ENCODE peak calls at places on chromosomes 13 and 19, in eight cellular contexts. I is GM23338, E is hepatocyte, U is keratinocyte, Y is uterus, M is pancreas, L is endodermal cell, D is heart right ventricle. F is an unnamed sample. For H3K4me1, the result is how much of the 10 kb centered on the place peaks cover.

GRCh38 chr19:3977242-3978143 is 6.6 kb upstream of the DAPK3 start:
- DNase-seq in E (peak), L (peak), I (peak), Y (no peak), M (peak), U (peak), D (no peak), F (no peak)

GRCh38 chr19:9828551-9829063 is 889 bp downstream of the UBL5 start:
- DNase-seq in L (no peak), D (no peak), I (no peak), E (no peak), U (no peak), M (no peak), Y (no peak), F (no peak)

GRCh38 chr13:50693755-50694154 is 149.7 kb downstream of the DLEU7 start:
- DNase-seq in M (no peak), D (peak), E (no peak), I (peak), U (no peak), Y (no peak), L (no peak), F (peak)

GRCh38 chr13:75404721-75405120 is 77.2 kb downstream of the TBC1D4 start:
- DNase-seq in I (no peak), M (no peak), U (no peak), Y (no peak), E (no peak), L (no peak), D (no peak), F (no peak)

GRCh38 chr13:63551731-63552130 is 2136.1 kb upstream of the PCDH20 start:
- DNase-seq in Y (no peak), M (no peak), L (no peak), D (no peak), E (no peak), U (no peak), I (no peak), F (no peak)

GRCh38 chr13:21625366-21625765 is 21.4 kb upstream of the MICU2 start:
- DNase-seq in L (no peak), D (no peak), Y (no peak), E (peak), I (peak), M (no peak), U (no peak), F (no peak)

GRCh38 chr13:66933994-66934393 is 296.1 kb downstream of the PCDH9 start:
- DNase-seq in M (no peak), E (no peak), U (peak), L (no peak), D (no peak), I (no peak), Y (no peak), F (no peak)

GRCh38 chr19:5571777-5572176 is 4.0 kb upstream of the TINCR start:
- DNase-seq in U (no peak), M (no peak), Y (no peak), D (no peak), E (no peak), I (no peak), L (no peak), F (no peak)

GRCh38 chr13:32229443-32229842 is 85.7 kb downstream of the ZAR1L start:
- DNase-seq in U (no peak), I (no peak), M (no peak), L (no peak), D (no peak), E (no peak), Y (no peak), F (no peak)

GRCh38 chr19:33296473-33297060 is 5.8 kb downstream of the CEBPA start:
- DNase-seq in L (peak), E (no peak), I (no peak), Y (no peak), U (no peak), D (no peak), M (no peak), F (no peak)

GRCh38 chr19:2575734-2576481 is 100.0 kb downstream of the GADD45B start:
- DNase-seq in U (no peak), M (no peak), L (peak), I (no peak), Y (peak), E (peak), D (peak), F (no peak)

GRCh38 chr13:76715621-76716020 is 170.6 kb downstream of the KCTD12 start:
- DNase-seq in E (no peak), I (peak), Y (no peak), M (no peak), D (no peak), U (no peak), L (no peak), F (peak)

GRCh38 chr13:57996717-57997116 is 365.2 kb downstream of the PCDH17 start:
- DNase-seq in U (no peak), Y (no peak), D (no peak), M (no peak), L (no peak), E (peak), I (no peak), F (no peak)

GRCh38 chr13:78586706-78587105 is 16.6 kb downstream of the POU4F1 start:
- DNase-seq in E (no peak), L (peak), Y (no peak), D (no peak), U (no peak), M (no peak), I (peak), F (peak)

GRCh38 chr19:2949939-2950285 is 5.1 kb upstream of the ZNF77 start:
- DNase-seq in I (peak), E (peak), M (no peak), L (no peak), Y (no peak), U (no peak), D (no peak), F (no peak)

GRCh38 chr19:39807846-39808364 is 26.1 kb downstream of the DYRK1B start:
- DNase-seq in D (no peak), I (no peak), E (no peak), M (no peak), Y (no peak), L (no peak), U (no peak), F (no peak)

GRCh38 chr13:41523396-41523795 is 66.0 kb downstream of the RGCC start:
- DNase-seq in I (no peak), D (no peak), U (no peak), L (no peak), Y (no peak), E (no peak), M (no peak), F (no peak)

GRCh38 chr13:74191036-74191809 is 57.0 kb upstream of the KLF12 start:
- DNase-seq in Y (no peak), U (no peak), M (no peak), D (no peak), L (no peak), E (no peak), I (no peak), F (peak)

GRCh38 chr19:56273563-56274117 is 1.1 kb downstream of the EDDM13 start:
- DNase-seq in Y (no peak), L (no peak), U (no peak), E (no peak), M (no peak), D (no peak), I (no peak), F (no peak)

GRCh38 chr13:42720116-42720857 is 61.1 kb upstream of the FAM216B start:
- DNase-seq in D (no peak), L (no peak), M (peak), Y (peak), I (no peak), U (peak), E (peak), F (no peak)

GRCh38 chr19:35000338-35000646 is 169 bp downstream of the GRAMD1A start:
- DNase-seq in Y (no peak), M (no peak), L (no peak), D (no peak), E (no peak), I (no peak), U (no peak), F (no peak)

GRCh38 chr19:35002037-35002535 is 2.0 kb downstream of the GRAMD1A start:
- DNase-seq in M (no peak), U (no peak), Y (no peak), I (no peak), D (no peak), E (no peak), L (peak), F (no peak)

GRCh38 chr19:34998777-34999497 is 1.2 kb upstream of the GRAMD1A start:
- DNase-seq in I (peak), Y (no peak), U (no peak), M (no peak), E (no peak), L (peak), D (no peak), F (no peak)

GRCh38 chr19:35000647-35001501 is 751 bp downstream of the GRAMD1A start:
- DNase-seq in L (peak), Y (no peak), D (peak), I (peak), U (peak), M (no peak), E (peak), F (peak)

GRCh38 chr19:34999498-35000337 is at the start of gene GRAMD1A:
- DNase-seq in I (peak), M (peak), E (peak), Y (peak), D (peak), U (peak), L (peak), F (peak)
- H3K4me1 ChIP-seq in I (half or more), M (under half), E (under half), Y (under half), D (under half), U (under half), L (under half), F (under half)

DNA sequence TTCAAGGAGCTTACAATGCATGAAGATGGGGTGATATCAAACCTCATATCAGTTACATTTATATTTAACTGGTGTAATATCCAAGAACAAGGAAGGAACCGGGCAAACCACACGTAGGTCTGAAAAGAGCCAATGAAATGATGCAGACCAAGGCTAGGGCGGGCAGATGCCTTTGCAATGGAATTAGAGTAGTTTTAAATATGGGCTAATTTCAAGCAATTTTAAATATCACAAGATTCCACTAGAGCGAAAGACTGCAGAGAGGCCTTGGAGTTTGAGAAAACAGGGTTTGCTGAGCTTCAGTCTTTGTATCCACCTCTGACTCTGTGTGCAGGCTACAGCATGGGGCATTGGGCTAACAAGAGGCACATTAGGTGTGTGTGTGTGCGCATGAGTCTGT is 53.9 kb upstream of the ZNF536 start:
- DNase-seq in E (no peak), D (no peak), M (no peak), Y (no peak), L (no peak), I (no peak), U (no peak), F (no peak)
- H3K4me3 ChIP-seq in E (no peak), D (no peak), M (no peak), Y (no peak), L (no peak), I (no peak), U (no peak), F (no peak)

GRCh38 chr19:13840751-13841338 is 36.1 kb upstream of the NANOS3 start:
- DNase-seq in E (no peak), U (no peak), Y (no peak), L (no peak), M (peak), D (no peak), I (no peak), F (no peak)

GRCh38 chr19:13839938-13840750 is 36.8 kb upstream of the NANOS3 start:
- DNase-seq in M (peak), L (peak), I (no peak), D (peak), Y (no peak), E (peak), U (no peak), F (no peak)

GRCh38 chr19:13839193-13839937 is 37.6 kb upstream of the NANOS3 start:
- DNase-seq in M (peak), D (peak), Y (peak), I (peak), L (peak), U (no peak), E (peak), F (peak)

GRCh38 chr19:13838071-13838942 is 38.6 kb upstream of the NANOS3 start:
- DNase-seq in E (no peak), I (no peak), M (no peak), U (no peak), Y (no peak), D (no peak), L (no peak), F (no peak)

DNA sequence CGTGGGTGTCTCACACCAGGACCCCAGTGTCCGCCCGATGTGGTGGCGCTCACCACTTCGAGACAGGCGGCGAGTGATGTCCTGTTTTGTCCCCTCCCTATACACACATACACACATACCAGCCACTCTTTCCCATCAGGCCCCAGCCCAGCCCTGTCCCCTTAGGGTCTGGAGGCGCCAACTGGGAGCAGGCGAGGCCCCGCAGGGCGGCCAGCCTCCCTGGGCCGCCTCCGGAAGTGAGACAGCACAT is 38.1 kb upstream of the NANOS3 start:
- DNase-seq in L (peak), U (no peak), Y (peak), E (peak), I (no peak), D (peak), M (no peak), F (no peak)
- H3K4me1 ChIP-seq in L (under half), U (under half), Y (under half), E (under half), I (under half), D (under half), M (under half), F (under half)

DNA sequence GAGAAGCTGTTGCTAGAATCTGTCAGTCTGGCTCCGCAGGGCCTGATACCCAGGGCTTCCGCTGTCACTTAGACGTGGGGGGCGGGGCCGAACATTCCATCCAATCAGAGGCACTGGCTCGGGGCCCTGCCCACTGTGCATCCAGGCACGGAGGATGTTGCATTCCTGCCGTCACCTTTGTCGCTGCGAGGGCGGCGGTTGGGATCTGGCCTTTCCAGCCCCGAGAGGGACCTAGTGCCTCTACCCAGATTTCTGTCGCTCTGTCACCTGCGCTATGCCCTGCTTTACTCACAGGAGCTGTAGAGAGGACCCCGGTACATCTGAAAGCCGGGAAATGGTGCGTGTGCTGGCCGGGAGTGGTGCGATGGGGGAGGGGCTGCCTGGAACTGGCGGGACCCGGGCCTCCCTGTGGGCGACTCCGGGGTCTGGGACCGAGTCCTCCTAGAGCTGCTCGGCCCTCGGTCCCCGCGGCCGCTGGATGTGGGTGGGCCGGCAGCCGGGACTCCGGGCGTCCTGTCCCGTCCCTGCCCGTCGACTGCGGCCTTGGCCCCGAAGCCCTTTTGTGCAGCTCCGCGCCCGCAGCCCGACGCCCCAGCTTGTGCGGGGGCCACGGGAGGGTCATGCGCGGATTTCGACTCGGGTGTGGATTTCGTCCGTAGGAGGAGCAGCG is at the start of gene ZNF439:
- DNase-seq in Y (peak), L (peak), E (peak), U (no peak), I (peak), M (peak), D (peak), F (peak)
- H3K4me3 ChIP-seq in Y (peak), L (no peak), E (peak), U (peak), I (peak), M (peak), D (peak), F (peak)

GRCh38 chr13:45336025-45336800 is 4.8 kb downstream of the TPT1 start:
- DNase-seq in I (peak), E (no peak), D (no peak), Y (no peak), M (no peak), U (no peak), L (peak), F (no peak)

GRCh38 chr13:45339867-45340266 is 1.1 kb downstream of the TPT1 start:
- DNase-seq in U (no peak), M (no peak), L (no peak), E (no peak), I (no peak), Y (no peak), D (no peak), F (no peak)

GRCh38 chr13:45339399-45339798 is 1.6 kb downstream of the TPT1 start:
- DNase-seq in D (no peak), U (no peak), M (no peak), E (no peak), L (no peak), I (no peak), Y (no peak), F (no peak)

GRCh38 chr13:45337395-45337794 is 3.6 kb downstream of the TPT1 start:
- DNase-seq in Y (no peak), M (no peak), L (no peak), D (no peak), I (no peak), U (no peak), E (no peak), F (no peak)

DNA sequence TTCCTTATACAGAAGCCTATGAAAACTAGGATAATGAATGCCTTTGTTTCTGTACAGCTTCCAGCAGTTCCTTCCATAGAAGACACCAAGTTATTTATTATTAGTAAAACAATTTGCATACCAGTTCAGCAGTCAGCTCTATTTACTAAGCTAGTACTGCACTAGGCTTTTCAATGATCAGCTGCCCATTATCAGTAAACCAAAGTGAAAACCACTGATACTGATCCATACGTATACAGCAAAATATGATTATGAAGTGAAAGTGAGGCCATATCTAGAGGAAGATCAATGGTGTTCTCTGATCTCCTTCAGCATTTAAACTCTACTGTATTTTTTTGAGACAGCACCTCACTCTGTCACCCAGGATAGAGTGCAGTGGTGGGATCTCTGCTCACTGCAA is 3.2 kb downstream of the TPT1 start:
- DNase-seq in M (no peak), U (no peak), D (no peak), Y (no peak), L (no peak), I (no peak), E (no peak), F (no peak)
- H3K4me1 ChIP-seq in M (half or more), U (half or more), D (under half), Y (under half), L (under half), I (under half), E (under half), F (under half)

GRCh38 chr19:18425515-18426415 is 6.6 kb downstream of the SSBP4 start:
- DNase-seq in Y (peak), L (peak), D (peak), I (peak), E (no peak), M (no peak), U (no peak), F (no peak)
- H3K4me3 ChIP-seq in Y (no peak), L (no peak), D (no peak), I (no peak), E (no peak), M (no peak), U (no peak), F (no peak)

GRCh38 chr13:106415427-106415826 is 120.0 kb downstream of the EFNB2 start:
- DNase-seq in L (no peak), I (no peak), D (no peak), E (no peak), U (no peak), Y (no peak), M (no peak), F (no peak)
- H3K4me1 ChIP-seq in L (under half), I (under half), D (under half), E (under half), U (under half), Y (under half), M (under half), F (under half)

GRCh38 chr19:18849838-18850400 is 18.2 kb downstream of the UPF1 start:
- DNase-seq in D (no peak), E (no peak), Y (peak), U (no peak), I (no peak), M (no peak), L (no peak), F (no peak)
- H3K4me3 ChIP-seq in D (no peak), E (no peak), Y (no peak), U (no peak), I (no peak), M (no peak), L (no peak), F (no peak)

GRCh38 chr13:40129467-40129866 is 474.0 kb downstream of the COG6 start:
- DNase-seq in Y (no peak), I (no peak), M (no peak), U (no peak), L (no peak), E (no peak), D (no peak), F (no peak)

GRCh38 chr13:40126301-40127085 is 471.0 kb downstream of the COG6 start:
- DNase-seq in E (no peak), I (no peak), Y (no peak), U (no peak), D (no peak), M (no peak), L (no peak), F (no peak)

GRCh38 chr13:40125336-40125735 is 469.9 kb downstream of the COG6 start:
- DNase-seq in E (no peak), L (no peak), I (no peak), Y (no peak), U (no peak), M (no peak), D (no peak), F (no peak)

GRCh38 chr13:40127925-40128324 is 472.5 kb downstream of the COG6 start:
- DNase-seq in L (no peak), Y (no peak), U (no peak), I (no peak), E (no peak), D (no peak), M (no peak), F (no peak)

DNA sequence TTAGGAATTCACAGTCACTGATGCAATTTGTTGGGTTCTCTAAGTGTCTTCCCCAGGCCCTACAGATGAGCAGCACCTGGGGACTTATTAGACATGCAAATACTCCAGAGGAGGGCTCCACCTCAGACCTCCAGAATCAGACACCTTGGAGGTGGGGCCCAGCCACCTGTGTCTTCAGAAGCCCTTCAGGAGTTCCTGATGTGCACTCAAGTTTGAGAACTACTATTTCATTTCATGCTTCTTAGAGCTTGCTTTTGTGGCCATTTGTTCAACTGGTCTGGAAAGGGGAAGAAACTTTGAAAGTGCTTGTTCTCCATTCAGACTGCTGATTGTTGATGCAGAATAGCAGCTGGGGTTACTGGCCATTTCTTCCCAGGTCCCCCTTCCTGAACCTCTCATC is 472.0 kb downstream of the COG6 start:
- DNase-seq in U (no peak), M (no peak), E (no peak), L (no peak), I (no peak), Y (no peak), D (no peak), F (no peak)
- H3K4me1 ChIP-seq in U (under half), M (under half), E (under half), L (under half), I (under half), Y (under half), D (under half), F (under half)

DNA sequence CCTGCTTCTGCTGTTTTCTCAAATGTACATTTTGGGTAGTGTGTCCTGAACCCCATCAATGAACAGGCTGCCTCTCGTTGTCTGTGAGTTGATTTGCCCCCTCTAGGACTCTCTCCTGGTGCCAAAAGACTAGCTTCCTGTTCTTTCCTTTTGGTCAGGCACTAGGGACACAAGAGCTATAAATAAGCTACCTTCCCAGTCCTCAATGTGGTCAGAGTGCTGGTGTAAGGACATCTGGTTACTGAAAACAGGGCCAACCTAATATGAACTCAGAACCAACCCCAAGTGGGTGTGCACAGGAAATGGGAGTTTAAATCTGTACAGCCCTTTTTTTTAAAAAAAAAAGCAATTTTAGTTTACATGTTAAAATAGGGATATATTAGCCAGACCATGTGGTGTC is 129.2 kb downstream of the ZIC5 start:
- DNase-seq in U (no peak), L (no peak), I (no peak), M (no peak), D (no peak), E (no peak), Y (no peak), F (no peak)
- H3K4me3 ChIP-seq in U (no peak), L (no peak), I (no peak), M (no peak), D (no peak), E (no peak), Y (no peak), F (no peak)

F was measured in neural progenitor cell.